ENCODE peak calls at places on chromosome X, in five cellular contexts. P, S, W, K and B are unnamed samples.

GRCh38 chrX:118347131-118347530 is 1.2 kb downstream of the WDR44 start:
- DNase-seq in S (no peak), W (no peak), P (peak; percentile 17), K (no peak), B (no peak)

GRCh38 chrX:67692246-67692645 is 148.4 kb downstream of the AR start:
- DNase-seq in P (no peak), S (no peak), K (no peak), W (no peak), B (no peak)

GRCh38 chrX:151973851-151974335 is 583 bp downstream of the GABRE start:
- DNase-seq in S (no peak), P (no peak), K (no peak), W (no peak), B (no peak)

GRCh38 chrX:122188751-122189150 is 995.3 kb upstream of the GRIA3 start:
- DNase-seq in W (no peak), P (no peak), S (no peak), K (no peak), B (no peak)

GRCh38 chrX:69280956-69281355 is 115.7 kb upstream of the PJA1 start:
- DNase-seq in K (no peak), P (no peak), S (no peak), W (no peak), B (no peak)

GRCh38 chrX:101415180-101416130 is 7.4 kb downstream of the HNRNPH2 start:
- DNase-seq in K (no peak), S (no peak), W (no peak), P (peak; percentile 63), B (peak; percentile 3)

GRCh38 chrX:135295238-135295943 is 13.9 kb upstream of the ETDC start:
- DNase-seq in K (peak; percentile 8), S (peak; percentile 30), P (no peak), W (peak; percentile 48), B (peak; percentile 4)

GRCh38 chrX:67780694-67781109 is 236.9 kb downstream of the AR start:
- DNase-seq in W (peak; percentile 24), S (peak; percentile 8), K (no peak), P (peak; percentile 55), B (peak; percentile 5)

GRCh38 chrX:134547047-134547679 is 87.2 kb downstream of the HPRT1 start:
- DNase-seq in K (no peak), P (no peak), W (no peak), S (no peak), B (no peak)

GRCh38 chrX:101357166-101357795 is 8.7 kb upstream of the TIMM8A start:
- DNase-seq in P (peak; percentile 35), K (no peak), W (no peak), S (no peak), B (no peak)

GRCh38 chrX:104707042-104707441 is 141.0 kb downstream of the IL1RAPL2 start:
- DNase-seq in P (no peak), S (no peak), W (no peak), K (no peak), B (no peak)

GRCh38 chrX:24245201-24245600 is 68.7 kb downstream of the SUPT20HL2 start:
- DNase-seq in P (no peak), S (no peak), K (no peak), W (no peak), B (no peak)

GRCh38 chrX:19285857-19286256 is 57.9 kb upstream of the PDHA1 start:
- DNase-seq in W (no peak), K (no peak), P (no peak), S (no peak), B (no peak)

GRCh38 chrX:129449141-129449540 is 74.1 kb downstream of the SMARCA1 start:
- DNase-seq in K (no peak), P (peak; percentile 22), W (no peak), S (no peak), B (no peak)

GRCh38 chrX:86910602-86911311 is 606.8 kb upstream of the KLHL4 start:
- DNase-seq in W (no peak), S (no peak), K (no peak), P (no peak), B (no peak)

GRCh38 chrX:22135171-22135711 is 103.1 kb downstream of the PHEX start:
- DNase-seq in P (peak; percentile 19), K (no peak), S (no peak), W (no peak), B (no peak)

GRCh38 chrX:123186796-123187195 is 2.7 kb downstream of the GRIA3 start:
- DNase-seq in P (no peak), W (no peak), K (no peak), S (no peak), B (no peak)

GRCh38 chrX:40749874-40750273 is 14.5 kb upstream of the MED14 start:
- DNase-seq in W (no peak), P (peak; percentile 76), S (no peak), K (no peak), B (no peak)

GRCh38 chrX:41452972-41453371 is 5.8 kb downstream of the NYX start:
- DNase-seq in K (no peak), P (no peak), W (no peak), S (no peak), B (no peak)

GRCh38 chrX:48531359-48531954 is 8.1 kb upstream of the TBC1D25 start:
- DNase-seq in P (no peak), K (no peak), W (no peak), S (no peak), B (no peak)

GRCh38 chrX:53074987-53075386 is 7.2 kb upstream of the TSPYL2 start:
- DNase-seq in W (no peak), P (no peak), K (no peak), S (no peak), B (no peak)

GRCh38 chrX:54992911-54993622 is 921 bp downstream of the PFKFB1 start:
- DNase-seq in W (no peak), K (no peak), S (no peak), P (no peak), B (no peak)

GRCh38 chrX:112614640-112615039 is 65.1 kb downstream of the LHFPL1 start:
- DNase-seq in P (no peak), S (no peak), W (no peak), K (no peak), B (no peak)